ENCODE peak calls at places on chromosomes 3 and 15, in nine cellular contexts. G, V, Z, O, K, D, A, X and P are unnamed samples. For H3K9me3, the result is how much of the 10 kb centered on the place peaks cover.

GRCh38 chr15:68218847-68219798 is 10.4 kb downstream of the CLN6 start:
- DNase-seq in G (no peak), V (no peak), Z (no peak), O (no peak), K (peak), D (no peak), A (no peak), X (no peak), P (no peak)

GRCh38 chr15:43100971-43101370 is 4.9 kb downstream of the UBR1 start:
- DNase-seq in G (no peak), V (no peak), Z (no peak), O (no peak), K (no peak), D (no peak), A (no peak), X (peak), P (no peak)

GRCh38 chr3:8298021-8298954 is 203.3 kb upstream of the LMCD1 start:
- DNase-seq in G (no peak), V (no peak), Z (no peak), O (no peak), K (no peak), D (no peak), A (no peak), X (no peak), P (no peak)

GRCh38 chr15:91165850-91166249 is 65.8 kb downstream of the SV2B start:
- DNase-seq in G (no peak), V (no peak), Z (no peak), O (no peak), K (no peak), D (no peak), A (no peak), X (no peak), P (no peak)

GRCh38 chr15:85440451-85440850 is 60.0 kb downstream of the AKAP13 start:
- DNase-seq in G (no peak), V (no peak), Z (no peak), O (no peak), K (no peak), D (no peak), A (no peak), X (peak), P (no peak)

GRCh38 chr3:141816958-141817357 is 53.8 kb downstream of the GRK7 start:
- DNase-seq in G (no peak), V (no peak), Z (no peak), O (no peak), K (no peak), D (no peak), A (no peak), X (no peak), P (no peak)

GRCh38 chr3:69422751-69423150 is 36.9 kb upstream of the FRMD4B start:
- DNase-seq in G (no peak), V (no peak), Z (no peak), O (no peak), K (no peak), D (peak), A (no peak), X (peak), P (no peak)

GRCh38 chr15:63347074-63347859 is 34.4 kb downstream of the CA12 start:
- DNase-seq in G (no peak), V (no peak), Z (no peak), O (no peak), K (no peak), D (peak), A (no peak), X (peak), P (no peak)

GRCh38 chr15:98823012-98823458 is 174.7 kb downstream of the IGF1R start:
- DNase-seq in G (no peak), V (no peak), Z (no peak), O (no peak), K (no peak), D (peak), A (no peak), X (peak), P (no peak)

GRCh38 chr3:164851204-164851603 is 227.1 kb downstream of the SI start:
- DNase-seq in G (no peak), V (no peak), Z (no peak), O (no peak), K (no peak), D (no peak), A (no peak), X (no peak), P (no peak)

GRCh38 chr3:15055019-15055557 is 10.0 kb downstream of the MRPS25 start:
- DNase-seq in G (no peak), V (peak), Z (no peak), O (no peak), K (no peak), D (peak), A (peak), X (no peak), P (no peak)

GRCh38 chr3:147046916-147047315 is 359.4 kb downstream of the ZIC4 start:
- DNase-seq in G (no peak), V (no peak), Z (no peak), O (no peak), K (no peak), D (no peak), A (no peak), X (no peak), P (no peak)

GRCh38 chr15:78716651-78717050 is 75.6 kb upstream of the CHRNB4 start:
- DNase-seq in G (no peak), V (no peak), Z (no peak), O (no peak), K (no peak), D (no peak), A (no peak), X (peak), P (no peak)

GRCh38 chr3:145735631-145736030 is 425.4 kb downstream of the PLOD2 start:
- DNase-seq in G (no peak), V (no peak), Z (no peak), O (no peak), K (no peak), D (no peak), A (no peak), X (peak), P (no peak)

GRCh38 chr3:108736821-108737220 is 20.4 kb downstream of the RETNLB start:
- DNase-seq in G (no peak), V (no peak), Z (no peak), O (no peak), K (no peak), D (no peak), A (no peak), X (peak), P (no peak)

GRCh38 chr3:125055165-125055912 is 458 bp downstream of the HEG1 start:
- DNase-seq in G (peak), V (no peak), Z (no peak), O (no peak), K (no peak), D (peak), A (no peak), X (no peak), P (no peak)

GRCh38 chr3:138850151-138850550 is 15.4 kb upstream of the PIK3CB start:
- DNase-seq in G (peak), V (no peak), Z (no peak), O (no peak), K (no peak), D (peak), A (no peak), X (no peak), P (no peak)

GRCh38 chr15:29449136-29449535 is 179.5 kb upstream of the NSMCE3 start:
- DNase-seq in G (no peak), V (no peak), Z (no peak), O (no peak), K (no peak), D (no peak), A (no peak), X (no peak), P (no peak)

GRCh38 chr3:109806929-109807328 is 469.6 kb upstream of the DPPA4 start:
- DNase-seq in G (no peak), V (peak), Z (no peak), O (no peak), K (no peak), D (peak), A (peak), X (peak), P (peak)

GRCh38 chr3:172288625-172289024 is 159.6 kb downstream of the GHSR start:
- DNase-seq in G (no peak), V (no peak), Z (no peak), O (no peak), K (no peak), D (no peak), A (peak), X (no peak), P (no peak)

GRCh38 chr15:64901141-64901540 is 10.6 kb upstream of the ANKDD1A start:
- DNase-seq in G (no peak), V (no peak), Z (no peak), O (no peak), K (no peak), D (no peak), A (no peak), X (no peak), P (no peak)

GRCh38 chr3:195147649-195148121 is 123.3 kb downstream of the XXYLT1 start:
- DNase-seq in G (peak), V (no peak), Z (no peak), O (peak), K (no peak), D (peak), A (peak), X (no peak), P (no peak)

GRCh38 chr15:90059208-90059985 is 42.9 kb downstream of the IDH2 start:
- DNase-seq in G (peak), V (peak), Z (peak), O (peak), K (no peak), D (peak), A (peak), X (no peak), P (peak)

GRCh38 chr15:38201714-38202113 is 50.9 kb upstream of the SPRED1 start:
- DNase-seq in G (no peak), V (no peak), Z (no peak), O (no peak), K (no peak), D (peak), A (no peak), X (no peak), P (no peak)

GRCh38 chr15:101062063-101062462 is 142.9 kb downstream of the LRRK1 start:
- DNase-seq in G (no peak), V (no peak), Z (no peak), O (no peak), K (peak), D (no peak), A (no peak), X (no peak), P (no peak)

GRCh38 chr3:136728918-136729317 is 23.3 kb downstream of the STAG1 start:
- DNase-seq in G (no peak), V (no peak), Z (no peak), O (no peak), K (no peak), D (peak), A (no peak), X (peak), P (no peak)

GRCh38 chr3:195204360-195205166 is 66.4 kb downstream of the XXYLT1 start:
- DNase-seq in G (no peak), V (no peak), Z (no peak), O (no peak), K (no peak), D (peak), A (no peak), X (no peak), P (no peak)

GRCh38 chr15:57419335-57419734 is 43.0 kb downstream of the CGNL1 start:
- DNase-seq in G (no peak), V (no peak), Z (no peak), O (no peak), K (no peak), D (no peak), A (no peak), X (no peak), P (no peak)
- H3K9me3 ChIP-seq in G (under half), V (under half), Z (under half), O (under half), K (under half), D (under half), A (under half), X (under half), P (under half)

GRCh38 chr15:22251422-22251821 is 171.1 kb downstream of the OR4M2 start:
- DNase-seq in G (no peak), V (no peak), Z (no peak), O (no peak), K (no peak), D (no peak), A (no peak), X (no peak), P (no peak)

GRCh38 chr15:22257047-22257667 is 176.8 kb downstream of the OR4M2 start:
- DNase-seq in G (no peak), V (no peak), Z (no peak), O (no peak), K (no peak), D (no peak), A (no peak), X (no peak), P (no peak)

GRCh38 chr15:22258402-22259150 is 178.2 kb downstream of the OR4M2 start:
- DNase-seq in G (no peak), V (no peak), Z (no peak), O (no peak), K (no peak), D (no peak), A (no peak), X (no peak), P (no peak)

GRCh38 chr15:22257668-22258401 is 177.5 kb downstream of the OR4M2 start:
- DNase-seq in G (no peak), V (no peak), Z (no peak), O (no peak), K (no peak), D (no peak), A (no peak), X (no peak), P (no peak)

DNA sequence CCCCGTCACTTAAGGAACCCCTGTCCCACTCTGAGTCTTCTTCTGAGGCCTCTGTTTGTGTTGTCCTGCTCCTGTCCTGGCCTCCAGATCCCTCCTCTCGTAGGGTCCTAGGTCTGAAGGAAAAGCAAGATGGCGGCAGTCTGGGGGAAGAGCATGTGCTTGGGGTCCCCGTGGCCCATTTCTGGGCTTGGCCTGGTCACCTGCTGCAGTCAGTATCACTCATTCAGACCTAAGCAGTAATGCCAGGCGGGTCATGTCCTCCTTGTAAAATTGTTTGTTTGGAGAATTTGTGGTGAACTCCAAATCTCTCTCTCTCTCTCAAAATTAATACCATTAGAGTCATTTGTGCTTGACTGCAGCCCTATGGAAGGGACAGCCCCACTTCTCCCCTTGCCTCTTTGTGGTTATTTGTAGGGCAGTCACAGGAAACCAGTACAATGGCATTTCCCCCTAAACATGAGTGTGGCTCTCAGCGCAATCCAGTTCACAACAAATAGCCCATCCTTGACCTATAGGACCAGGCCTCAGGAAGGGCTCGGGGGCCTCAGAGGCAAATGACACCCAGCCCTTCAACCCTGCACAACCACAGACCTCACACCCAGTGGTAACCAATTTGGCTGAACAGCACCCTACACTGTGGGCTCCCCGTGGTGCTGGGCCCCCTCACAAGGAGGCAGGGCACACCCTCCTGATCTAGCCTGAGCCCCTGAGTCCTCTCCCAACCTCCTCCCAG is 173.5 kb downstream of the OR4M2 start:
- DNase-seq in G (no peak), V (no peak), Z (no peak), O (no peak), K (no peak), D (no peak), A (peak), X (no peak), P (no peak)
- H3K9me3 ChIP-seq in G (under half), V (under half), Z (under half), O (under half), K (under half), D (under half), A (under half), X (under half), P (under half)

GRCh38 chr15:20280933-20281463 is 260.6 kb downstream of the GOLGA6L6 start:
- DNase-seq in G (no peak), V (no peak), Z (no peak), O (no peak), K (peak), D (no peak), A (no peak), X (no peak), P (no peak)
- H3K9me3 ChIP-seq in G (under half), V (under half), Z (under half), O (half or more), K (under half), D (under half), A (under half), X (under half), P (under half)

DNA sequence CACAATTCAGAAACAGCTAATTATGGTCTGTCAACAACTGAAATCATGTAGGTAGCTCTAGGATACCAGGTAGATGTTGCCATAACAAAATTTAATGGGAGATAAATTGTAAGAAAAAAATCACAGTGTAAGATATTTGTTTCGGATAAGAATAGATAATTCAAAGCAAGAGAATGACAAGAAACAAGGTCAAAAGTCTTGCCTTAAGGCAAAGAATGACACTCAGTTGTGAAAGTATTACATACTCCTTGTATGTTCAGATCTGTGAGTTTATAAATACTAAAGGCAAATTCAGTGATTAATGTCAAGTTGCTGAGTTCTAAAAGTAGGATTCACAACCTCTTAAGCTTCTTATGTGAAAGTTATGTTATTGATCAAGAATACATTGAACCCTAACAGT is 772.2 kb upstream of the SGO1 start:
- DNase-seq in G (no peak), V (no peak), Z (no peak), O (no peak), K (no peak), D (no peak), A (no peak), X (no peak), P (no peak)
- H3K9me3 ChIP-seq in G (under half), V (under half), Z (under half), O (under half), K (under half), D (under half), A (under half), X (under half), P (under half)

DNA sequence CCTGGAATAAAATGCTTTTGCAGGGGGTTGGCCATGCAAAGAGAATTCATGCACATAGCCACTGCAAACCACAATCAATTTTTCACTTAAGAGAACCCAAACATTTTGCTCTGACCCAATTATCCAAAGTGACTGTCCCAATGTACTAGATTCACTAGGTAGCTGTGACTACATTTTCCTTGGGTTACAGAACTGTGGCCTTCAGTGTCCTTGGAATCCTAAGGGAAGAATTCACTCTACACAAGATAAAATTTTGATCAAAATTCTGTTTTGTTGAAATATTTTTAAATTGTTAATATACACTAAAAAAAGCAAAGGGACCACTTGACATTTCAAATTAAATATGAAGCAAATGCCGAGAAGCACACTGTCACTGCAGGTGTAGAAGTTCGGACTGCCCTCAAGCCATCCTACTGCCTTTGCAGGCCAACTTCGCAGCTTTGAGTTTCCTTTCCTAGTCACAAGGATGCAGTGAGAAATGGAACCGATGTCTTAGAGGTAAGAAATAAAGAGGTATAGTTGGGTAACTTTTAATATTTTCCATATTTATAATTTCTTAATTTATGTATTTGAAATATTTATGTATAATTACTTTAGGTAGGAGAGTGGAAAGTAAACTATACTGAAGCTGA is 526 bp upstream of the ASB14 start:
- DNase-seq in G (no peak), V (no peak), Z (no peak), O (no peak), K (no peak), D (no peak), A (no peak), X (no peak), P (no peak)
- H3K9me3 ChIP-seq in G (under half), V (under half), Z (under half), O (under half), K (under half), D (under half), A (under half), X (under half), P (under half)

GRCh38 chr15:40064231-40064894 is 25.4 kb upstream of the SRP14 start:
- DNase-seq in G (no peak), V (no peak), Z (no peak), O (peak), K (no peak), D (peak), A (no peak), X (no peak), P (no peak)
- H3K9me3 ChIP-seq in G (under half), V (under half), Z (under half), O (under half), K (under half), D (under half), A (under half), X (under half), P (under half)